ENCODE peak calls at places on chromosomes 6 and 20, in ten cellular contexts. E is T-helper 2 cell; H is neural crest cell; Q is M059J; X is brain microvascular endothelial cell; S is NCI-H1105; U is progenitor cell of endocrine pancreas; C is CD4-positive, alpha-beta T cell; T is cardiac fibroblast; P is activated effector memory CD4-positive, alpha-beta T cell treated with anti-CD3 and anti-CD28 coated beads, Interleukin-2, amount 50 U/mL, for 16 hours. D is an unnamed sample.

GRCh38 chr6:145086197-145086596 is 649.1 kb downstream of the EPM2A start:
- DNase-seq in E (no peak), P (no peak), C (no peak), U (no peak), X (peak), S (peak), Q (no peak), H (no peak), T (peak), D (no peak)

GRCh38 chr6:108078191-108078590 is 3.6 kb upstream of the OSTM1 start:
- DNase-seq in T (no peak), Q (no peak), X (no peak), C (no peak), U (no peak), E (no peak), H (no peak), S (no peak), P (no peak), D (no peak)

GRCh38 chr6:129843573-129843972 is 17.5 kb downstream of the TMEM244 start:
- DNase-seq in Q (peak), C (no peak), P (no peak), T (no peak), X (peak), H (no peak), U (no peak), S (no peak), E (no peak), D (no peak)

GRCh38 chr20:2585811-2586210 is 49.4 kb downstream of the TMC2 start:
- DNase-seq in X (peak), S (no peak), C (no peak), P (no peak), H (no peak), U (no peak), T (peak), Q (peak), E (no peak), D (no peak)

GRCh38 chr6:145036848-145037567 is 698.3 kb downstream of the EPM2A start:
- DNase-seq in Q (peak), S (no peak), C (no peak), T (peak), E (no peak), P (no peak), U (no peak), H (no peak), X (peak), D (no peak)

GRCh38 chr6:51857134-51857533 is 230.3 kb downstream of the PKHD1 start:
- DNase-seq in T (no peak), U (no peak), P (no peak), Q (peak), C (no peak), X (no peak), H (no peak), S (no peak), E (no peak), D (no peak)

GRCh38 chr6:168838000-168838399 is 397.0 kb downstream of the SMOC2 start:
- DNase-seq in S (peak), Q (no peak), X (no peak), P (no peak), H (no peak), T (no peak), C (no peak), E (no peak), U (no peak), D (no peak)

GRCh38 chr6:104527761-104528415 is 331.8 kb downstream of the HACE1 start:
- DNase-seq in U (no peak), T (peak), X (peak), E (no peak), S (no peak), C (no peak), H (peak), Q (peak), P (no peak), D (no peak)

GRCh38 chr6:28212510-28213212 is 12.4 kb upstream of the ZSCAN9 start:
- DNase-seq in H (peak), X (peak), P (peak), Q (peak), U (no peak), C (no peak), T (peak), E (no peak), S (peak), D (no peak)

GRCh38 chr20:22288957-22289356 is 295.4 kb downstream of the FOXA2 start:
- DNase-seq in P (no peak), S (no peak), C (no peak), U (no peak), Q (no peak), H (no peak), X (no peak), E (no peak), T (no peak), D (no peak)

GRCh38 chr20:9235518-9235917 is 166.6 kb downstream of the PLCB4 start:
- DNase-seq in U (no peak), X (peak), E (no peak), Q (peak), T (peak), P (no peak), H (no peak), C (no peak), S (no peak), D (no peak)

GRCh38 chr6:43883698-43884659 is 114.0 kb downstream of the VEGFA start:
- DNase-seq in Q (no peak), U (no peak), S (no peak), P (no peak), X (no peak), C (no peak), E (no peak), H (no peak), T (peak), D (no peak)

GRCh38 chr6:9517806-9518205 is 897.1 kb downstream of the TFAP2A start:
- DNase-seq in H (no peak), S (no peak), U (no peak), C (no peak), E (no peak), Q (no peak), P (no peak), T (no peak), X (no peak), D (no peak)

GRCh38 chr20:49381558-49382493 is 100.6 kb downstream of the KCNB1 start:
- DNase-seq in T (peak), X (peak), C (no peak), E (no peak), U (no peak), P (no peak), Q (peak), H (no peak), S (peak), D (no peak)

GRCh38 chr20:59157961-59158541 is 5.6 kb upstream of the ZNF831 start:
- DNase-seq in H (no peak), Q (no peak), S (no peak), C (no peak), T (no peak), P (no peak), X (no peak), E (no peak), U (no peak), D (no peak)

GRCh38 chr20:35146299-35146921 is 726 bp downstream of the EDEM2 start:
- DNase-seq in C (peak), P (no peak), H (peak), X (no peak), U (peak), S (no peak), T (no peak), Q (peak), E (no peak), D (no peak)

GRCh38 chr6:35686441-35686840 is 2.3 kb downstream of the FKBP5 start:
- DNase-seq in X (no peak), P (no peak), U (no peak), C (no peak), T (no peak), E (no peak), S (no peak), H (no peak), Q (no peak), D (no peak)

GRCh38 chr6:129598244-129599187 is 111.5 kb downstream of the ARHGAP18 start:
- DNase-seq in Q (peak), U (no peak), T (peak), S (peak), X (peak), E (no peak), H (peak), C (no peak), P (no peak), D (no peak)

GRCh38 chr6:37691904-37692806 is 5.5 kb downstream of the MDGA1 start:
- DNase-seq in S (peak), Q (peak), H (peak), T (peak), P (peak), C (peak), U (peak), X (peak), E (peak), D (peak)

GRCh38 chr6:137033828-137034227 is 10.9 kb downstream of the IL20RA start:
- DNase-seq in T (no peak), P (peak), E (no peak), S (no peak), C (peak), U (no peak), H (no peak), X (no peak), Q (peak), D (no peak)

GRCh38 chr6:134082191-134082590 is 29.8 kb upstream of the SLC2A12 start:
- DNase-seq in Q (no peak), U (no peak), E (no peak), H (no peak), P (no peak), S (no peak), C (no peak), T (no peak), X (no peak), D (no peak)

GRCh38 chr6:140051521-140052455 is 677.3 kb upstream of the CITED2 start:
- DNase-seq in E (no peak), U (no peak), P (no peak), H (no peak), S (peak), T (peak), X (peak), C (no peak), Q (peak), D (no peak)

GRCh38 chr6:144416773-144417172 is 131.6 kb downstream of the UTRN start:
- DNase-seq in U (no peak), P (no peak), X (no peak), C (no peak), S (no peak), E (no peak), T (no peak), Q (no peak), H (no peak), D (no peak)

GRCh38 chr6:112029045-112029822 is 24.7 kb upstream of the CCN6 start:
- DNase-seq in P (peak), H (peak), E (peak), Q (peak), C (peak), S (peak), X (peak), T (peak), U (peak), D (peak)

GRCh38 chr6:149950423-149950822 is 8.6 kb downstream of the ULBP2 start:
- DNase-seq in T (no peak), C (no peak), X (no peak), P (no peak), H (no peak), U (no peak), E (no peak), S (no peak), Q (no peak), D (no peak)

GRCh38 chr6:36682328-36683144 is 4.0 kb downstream of the CDKN1A start:
- DNase-seq in U (no peak), S (peak), P (peak), H (no peak), C (peak), X (no peak), Q (peak), T (no peak), E (peak), D (peak)

GRCh38 chr6:37731888-37732287 is 34.2 kb upstream of the MDGA1 start:
- DNase-seq in Q (no peak), P (peak), H (no peak), T (no peak), X (no peak), S (no peak), U (no peak), C (peak), E (no peak), D (peak)

D was measured in T follicular helper cell.